ENCODE peak calls at places on chromosomes 12 and 14, in nine cellular contexts. One of them, this sample, is unnamed.

GRCh38 chr14:68450391-68451120 is 342.3 kb downstream of the ZFP36L1 start:
- DNase-seq in heart left ventricle: no peak
- DNase-seq in omental fat pad: no peak
- DNase-seq in spleen: no peak
- DNase-seq in adrenal gland: no peak
- DNase-seq in MM.1S: no peak
- DNase-seq in heart right ventricle: no peak
- DNase-seq in nephron progenitor cell: no peak
- DNase-seq in upper lobe of right lung: no peak
- DNase-seq in this sample: no peak

GRCh38 chr14:50068496-50068895 is 47.9 kb downstream of the VCPKMT start:
- DNase-seq in heart right ventricle: no peak
- DNase-seq in nephron progenitor cell: no peak
- DNase-seq in upper lobe of right lung: no peak
- DNase-seq in MM.1S: no peak
- DNase-seq in omental fat pad: no peak
- DNase-seq in spleen: peak
- DNase-seq in heart left ventricle: no peak
- DNase-seq in adrenal gland: no peak
- DNase-seq in this sample: no peak

GRCh38 chr12:43338848-43339526 is 213.0 kb downstream of the ADAMTS20 start:
- DNase-seq in upper lobe of right lung: no peak
- DNase-seq in MM.1S: peak
- DNase-seq in omental fat pad: no peak
- DNase-seq in spleen: no peak
- DNase-seq in nephron progenitor cell: peak
- DNase-seq in adrenal gland: peak
- DNase-seq in heart left ventricle: no peak
- DNase-seq in heart right ventricle: no peak
- DNase-seq in this sample: peak

GRCh38 chr12:111792155-111792876 is 25.6 kb downstream of the ALDH2 start:
- DNase-seq in omental fat pad: no peak
- DNase-seq in MM.1S: no peak
- DNase-seq in adrenal gland: peak
- DNase-seq in heart left ventricle: peak
- DNase-seq in spleen: no peak
- DNase-seq in heart right ventricle: peak
- DNase-seq in nephron progenitor cell: no peak
- DNase-seq in upper lobe of right lung: peak
- DNase-seq in this sample: peak

GRCh38 chr14:94113073-94113472 is 2.5 kb downstream of the IFI27 start:
- DNase-seq in nephron progenitor cell: no peak
- DNase-seq in upper lobe of right lung: no peak
- DNase-seq in heart right ventricle: no peak
- DNase-seq in omental fat pad: peak
- DNase-seq in heart left ventricle: no peak
- DNase-seq in spleen: no peak
- DNase-seq in adrenal gland: no peak
- DNase-seq in MM.1S: no peak
- DNase-seq in this sample: no peak

GRCh38 chr12:96215933-96216273 is 21.7 kb downstream of the ELK3 start:
- DNase-seq in spleen: no peak
- DNase-seq in adrenal gland: no peak
- DNase-seq in nephron progenitor cell: no peak
- DNase-seq in heart right ventricle: no peak
- DNase-seq in heart left ventricle: no peak
- DNase-seq in upper lobe of right lung: no peak
- DNase-seq in omental fat pad: no peak
- DNase-seq in MM.1S: no peak
- DNase-seq in this sample: no peak

GRCh38 chr12:79547044-79547734 is 143.6 kb downstream of the PAWR start:
- DNase-seq in omental fat pad: no peak
- DNase-seq in nephron progenitor cell: peak
- DNase-seq in adrenal gland: no peak
- DNase-seq in upper lobe of right lung: no peak
- DNase-seq in heart right ventricle: no peak
- DNase-seq in MM.1S: no peak
- DNase-seq in heart left ventricle: no peak
- DNase-seq in spleen: no peak
- DNase-seq in this sample: no peak

GRCh38 chr14:64614214-64614613 is 64.5 kb downstream of the PPP1R36 start:
- DNase-seq in upper lobe of right lung: no peak
- DNase-seq in heart right ventricle: no peak
- DNase-seq in omental fat pad: no peak
- DNase-seq in spleen: no peak
- DNase-seq in nephron progenitor cell: no peak
- DNase-seq in heart left ventricle: no peak
- DNase-seq in MM.1S: no peak
- DNase-seq in adrenal gland: no peak
- DNase-seq in this sample: no peak

GRCh38 chr14:74501691-74502090 is 8.1 kb downstream of the ISCA2 start:
- DNase-seq in MM.1S: no peak
- DNase-seq in nephron progenitor cell: no peak
- DNase-seq in upper lobe of right lung: no peak
- DNase-seq in spleen: no peak
- DNase-seq in heart right ventricle: no peak
- DNase-seq in heart left ventricle: no peak
- DNase-seq in adrenal gland: no peak
- DNase-seq in omental fat pad: no peak
- DNase-seq in this sample: no peak

GRCh38 chr14:74501135-74501614 is 7.6 kb downstream of the ISCA2 start:
- DNase-seq in upper lobe of right lung: peak
- DNase-seq in heart right ventricle: peak
- DNase-seq in spleen: no peak
- DNase-seq in omental fat pad: peak
- DNase-seq in nephron progenitor cell: peak
- DNase-seq in adrenal gland: peak
- DNase-seq in heart left ventricle: peak
- DNase-seq in MM.1S: no peak
- DNase-seq in this sample: peak

GRCh38 chr14:74503256-74503972 is 9.8 kb downstream of the ISCA2 start:
- DNase-seq in heart right ventricle: no peak
- DNase-seq in upper lobe of right lung: no peak
- DNase-seq in adrenal gland: no peak
- DNase-seq in MM.1S: no peak
- DNase-seq in heart left ventricle: no peak
- DNase-seq in nephron progenitor cell: no peak
- DNase-seq in spleen: no peak
- DNase-seq in omental fat pad: no peak
- DNase-seq in this sample: no peak

GRCh38 chr14:74503973-74504335 is 10.4 kb downstream of the ISCA2 start:
- DNase-seq in upper lobe of right lung: no peak
- DNase-seq in MM.1S: no peak
- DNase-seq in omental fat pad: no peak
- DNase-seq in heart left ventricle: no peak
- DNase-seq in adrenal gland: no peak
- DNase-seq in heart right ventricle: no peak
- DNase-seq in nephron progenitor cell: no peak
- DNase-seq in spleen: no peak
- DNase-seq in this sample: no peak

GRCh38 chr14:74502236-74503019 is 8.9 kb downstream of the ISCA2 start:
- DNase-seq in upper lobe of right lung: no peak
- DNase-seq in omental fat pad: no peak
- DNase-seq in spleen: no peak
- DNase-seq in MM.1S: peak
- DNase-seq in heart right ventricle: no peak
- DNase-seq in adrenal gland: no peak
- DNase-seq in heart left ventricle: no peak
- DNase-seq in nephron progenitor cell: peak
- DNase-seq in this sample: peak
- TF ChIP-seq CTCF in upper lobe of right lung: peak
- TF ChIP-seq CTCF in omental fat pad: no peak
- TF ChIP-seq CTCF in spleen: no peak
- TF ChIP-seq CTCF in MM.1S: peak
- TF ChIP-seq CTCF in heart right ventricle: no peak
- TF ChIP-seq CTCF in adrenal gland: peak
- TF ChIP-seq CTCF in heart left ventricle: no peak
- TF ChIP-seq CTCF in nephron progenitor cell: peak
- TF ChIP-seq CTCF in this sample: peak

DNA sequence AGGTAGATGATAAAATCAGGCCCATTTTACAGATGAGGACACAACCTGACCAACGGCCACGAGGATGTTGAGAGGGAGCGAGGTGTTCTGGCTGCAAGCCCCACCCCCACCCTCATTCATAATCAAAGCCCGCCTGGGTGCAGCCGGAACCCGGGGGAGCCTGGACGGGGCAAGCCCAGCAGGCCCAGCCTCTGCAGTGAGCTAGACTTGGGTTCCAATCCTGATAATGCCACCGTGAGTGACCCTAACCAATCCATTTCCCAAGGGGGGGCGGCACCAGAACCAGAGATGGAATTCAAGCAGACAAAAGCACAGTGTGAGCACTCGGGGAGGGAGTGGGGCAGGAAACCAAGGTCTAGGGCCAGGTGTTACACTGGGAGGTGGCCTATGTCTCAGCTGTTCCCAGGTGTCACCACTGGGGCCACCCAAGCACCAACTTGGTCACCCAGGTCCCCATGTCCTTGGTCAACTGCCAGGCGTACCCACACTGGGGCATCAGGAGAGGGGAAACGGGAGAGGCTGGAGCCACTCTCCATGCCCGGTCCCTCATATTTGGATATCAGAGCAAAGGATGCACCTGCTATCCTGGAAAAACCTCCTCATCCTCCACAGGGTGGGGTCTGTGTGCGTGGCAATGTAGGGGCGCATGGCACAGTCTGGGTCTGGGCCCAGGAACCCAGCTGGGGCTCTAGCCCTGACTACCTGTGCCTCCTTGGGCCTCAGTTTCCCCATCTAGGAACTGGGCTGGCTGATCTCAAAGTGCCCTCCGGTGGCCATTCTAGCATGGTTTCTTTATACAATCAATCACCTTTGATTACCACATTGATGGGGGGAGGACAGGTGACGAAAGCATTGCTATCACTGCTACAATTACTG is 58.4 kb downstream of the FAM222A start:
- DNase-seq in nephron progenitor cell: no peak
- DNase-seq in spleen: no peak
- DNase-seq in heart right ventricle: no peak
- DNase-seq in MM.1S: no peak
- DNase-seq in heart left ventricle: no peak
- DNase-seq in upper lobe of right lung: peak
- DNase-seq in adrenal gland: no peak
- DNase-seq in omental fat pad: no peak
- DNase-seq in this sample: no peak
- TF ChIP-seq CTCF in nephron progenitor cell: no peak
- TF ChIP-seq CTCF in spleen: no peak
- TF ChIP-seq CTCF in heart right ventricle: no peak
- TF ChIP-seq CTCF in MM.1S: no peak
- TF ChIP-seq CTCF in heart left ventricle: no peak
- TF ChIP-seq CTCF in upper lobe of right lung: no peak
- TF ChIP-seq CTCF in adrenal gland: peak
- TF ChIP-seq CTCF in omental fat pad: no peak
- TF ChIP-seq CTCF in this sample: no peak

DNA sequence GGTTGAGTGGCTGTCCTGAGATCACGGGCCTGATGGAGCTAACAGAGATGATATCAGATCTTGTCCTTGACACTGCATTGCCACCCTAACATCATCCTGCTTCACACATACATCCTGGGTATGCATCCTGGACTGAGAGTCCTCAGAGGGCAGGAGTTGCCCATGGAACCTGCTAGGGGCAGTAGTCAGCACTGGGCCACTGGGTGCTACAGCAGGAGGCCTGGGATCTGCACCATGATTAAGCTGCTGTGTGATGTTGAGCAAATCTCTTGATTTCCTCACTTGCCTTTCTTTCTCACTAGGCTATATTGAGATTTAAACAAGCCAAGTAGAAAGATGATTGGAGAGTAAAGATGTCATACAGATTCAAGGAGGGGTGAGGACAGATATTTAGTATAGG is 22.1 kb upstream of the EIF4B start:
- DNase-seq in heart right ventricle: no peak
- DNase-seq in MM.1S: no peak
- DNase-seq in upper lobe of right lung: no peak
- DNase-seq in omental fat pad: no peak
- DNase-seq in heart left ventricle: no peak
- DNase-seq in adrenal gland: no peak
- DNase-seq in spleen: no peak
- DNase-seq in nephron progenitor cell: no peak
- DNase-seq in this sample: no peak
- TF ChIP-seq CTCF in heart right ventricle: no peak
- TF ChIP-seq CTCF in MM.1S: no peak
- TF ChIP-seq CTCF in upper lobe of right lung: no peak
- TF ChIP-seq CTCF in omental fat pad: no peak
- TF ChIP-seq CTCF in heart left ventricle: no peak
- TF ChIP-seq CTCF in adrenal gland: no peak
- TF ChIP-seq CTCF in spleen: no peak
- TF ChIP-seq CTCF in nephron progenitor cell: no peak
- TF ChIP-seq CTCF in this sample: peak

DNA sequence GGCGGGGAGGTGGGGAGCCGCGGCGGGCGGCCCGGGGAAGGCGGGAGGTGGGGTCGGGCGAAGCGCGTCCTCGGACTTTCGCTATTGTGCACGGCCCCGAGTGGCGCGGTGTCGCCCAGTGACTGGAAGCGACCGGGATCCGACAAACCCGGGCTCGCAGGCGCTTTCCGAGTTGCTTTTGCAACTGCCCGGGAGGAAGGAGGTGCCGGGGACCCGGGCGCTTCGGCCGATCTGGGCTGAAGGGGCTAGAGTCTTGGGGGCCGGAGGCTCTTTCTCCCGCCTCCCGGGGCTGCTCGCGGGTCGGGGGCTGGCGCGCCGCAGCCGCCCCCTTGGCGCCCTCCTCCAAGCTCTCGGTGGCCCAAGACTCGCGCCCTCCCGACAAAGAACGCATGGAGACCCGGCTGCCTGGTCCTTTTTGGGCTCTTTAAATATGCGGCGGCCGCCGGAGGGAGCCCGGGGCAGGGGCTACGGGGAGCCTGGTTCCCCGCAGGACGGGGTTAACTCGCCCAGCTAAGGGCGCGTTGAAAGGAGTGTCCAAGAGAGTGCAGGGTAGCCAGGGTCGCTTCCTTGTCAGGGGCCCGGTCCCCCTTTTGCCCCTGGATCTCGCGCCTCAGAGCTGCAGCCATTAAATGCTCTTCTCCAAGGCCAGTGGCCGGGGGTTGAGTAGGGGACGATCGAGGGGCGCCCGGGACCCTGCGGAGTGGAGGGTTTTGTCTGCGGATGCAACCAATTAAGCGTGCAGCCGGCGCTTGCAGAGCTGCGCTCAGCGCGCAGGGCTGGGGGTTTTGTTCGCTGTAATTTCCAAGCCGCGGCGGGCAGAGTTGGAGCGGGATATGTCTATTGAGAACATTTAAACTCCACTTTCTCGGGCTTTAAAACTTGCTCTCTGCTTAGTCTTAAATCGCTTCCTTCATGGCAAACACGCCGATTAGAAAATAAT is 1.6 kb downstream of the HMGA2 start:
- DNase-seq in MM.1S: peak
- DNase-seq in spleen: peak
- DNase-seq in nephron progenitor cell: peak
- DNase-seq in heart right ventricle: peak
- DNase-seq in omental fat pad: no peak
- DNase-seq in upper lobe of right lung: peak
- DNase-seq in heart left ventricle: peak
- DNase-seq in adrenal gland: peak
- DNase-seq in this sample: peak
- TF ChIP-seq CTCF in MM.1S: no peak
- TF ChIP-seq CTCF in spleen: no peak
- TF ChIP-seq CTCF in nephron progenitor cell: no peak
- TF ChIP-seq CTCF in heart right ventricle: no peak
- TF ChIP-seq CTCF in omental fat pad: no peak
- TF ChIP-seq CTCF in upper lobe of right lung: no peak
- TF ChIP-seq CTCF in heart left ventricle: no peak
- TF ChIP-seq CTCF in adrenal gland: no peak
- TF ChIP-seq CTCF in this sample: no peak

This sample was measured in BE2C.